ENCODE peak calls at places on chromosomes 2 and 18, in five cellular contexts. N is neuronal stem cell, O is H9, W is trophoblast cell, H is H1. X is an unnamed sample.

GRCh38 chr2:8525582-8526402 is 156.1 kb upstream of the ID2 start:
- DNase-seq in N (no peak), H (peak), W (peak), O (peak), X (peak)

GRCh38 chr2:232085826-232086425 is 124.4 kb downstream of the DIS3L2 start:
- DNase-seq in O (no peak), H (no peak), N (no peak), W (no peak), X (no peak)

GRCh38 chr2:16057661-16058060 is 117.3 kb downstream of the MYCN start:
- DNase-seq in N (no peak), W (no peak), H (no peak), O (no peak), X (no peak)

GRCh38 chr18:48931680-48932461 is 18.9 kb downstream of the SMAD7 start:
- DNase-seq in W (no peak), H (no peak), O (no peak), N (no peak), X (no peak)

GRCh38 chr2:152600698-152601097 is 116.6 kb downstream of the PRPF40A start:
- DNase-seq in O (no peak), H (no peak), N (no peak), W (no peak), X (peak)

GRCh38 chr2:115874427-115874826 is 1432.0 kb downstream of the DPP10 start:
- DNase-seq in O (no peak), W (no peak), N (no peak), H (no peak), X (no peak)

GRCh38 chr2:192333642-192334041 is 138.9 kb upstream of the TMEFF2 start:
- DNase-seq in N (no peak), W (no peak), O (no peak), H (no peak), X (no peak)

GRCh38 chr18:49650426-49650891 is 88.6 kb downstream of the LIPG start:
- DNase-seq in O (no peak), H (no peak), W (no peak), N (no peak), X (no peak)

GRCh38 chr2:224160917-224161316 is 121.8 kb upstream of the SERPINE2 start:
- DNase-seq in N (no peak), O (no peak), H (no peak), W (no peak), X (no peak)

GRCh38 chr2:237438082-237438925 is 24.3 kb upstream of the COL6A3 start:
- DNase-seq in N (no peak), O (peak), H (no peak), W (no peak), X (no peak)

GRCh38 chr2:236711440-236711839 is 141.8 kb downstream of the ACKR3 start:
- DNase-seq in O (no peak), W (no peak), H (no peak), N (no peak), X (no peak)

GRCh38 chr2:23662466-23662865 is 264.5 kb downstream of the ATAD2B start:
- DNase-seq in N (no peak), H (no peak), W (no peak), O (no peak), X (no peak)

GRCh38 chr2:176080540-176081355 is 3.0 kb downstream of the EVX2 start:
- DNase-seq in O (peak), W (peak), N (no peak), H (no peak), X (no peak)

GRCh38 chr2:181123798-181124217 is 143.4 kb downstream of the UBE2E3 start:
- DNase-seq in W (no peak), N (no peak), O (no peak), H (no peak), X (peak)

GRCh38 chr18:21742323-21742687 is 1.7 kb downstream of the MIB1 start:
- DNase-seq in W (no peak), N (no peak), H (no peak), O (no peak), X (peak)

GRCh38 chr2:111706481-111707001 is 177.5 kb downstream of the ANAPC1 start:
- DNase-seq in N (no peak), H (no peak), O (no peak), W (no peak), X (no peak)

GRCh38 chr18:49170925-49171509 is 220.3 kb upstream of the SMAD7 start:
- DNase-seq in O (no peak), N (no peak), W (no peak), H (no peak), X (no peak)

GRCh38 chr2:173657996-173658717 is 303.5 kb downstream of the CDCA7 start:
- DNase-seq in H (no peak), O (no peak), W (no peak), N (no peak), X (peak)

GRCh38 chr2:66581461-66582363 is 146.8 kb downstream of the MEIS1 start:
- DNase-seq in W (no peak), N (no peak), O (peak), H (no peak), X (no peak)

GRCh38 chr2:28269019-28269784 is 123.5 kb upstream of the FOSL2 start:
- DNase-seq in H (no peak), W (peak), N (no peak), O (no peak), X (peak)

GRCh38 chr2:65393743-65394422 is 38.5 kb downstream of the SPRED2 start:
- DNase-seq in W (no peak), O (no peak), N (no peak), H (no peak), X (no peak)

GRCh38 chr2:207782238-207783030 is 12.7 kb upstream of the FZD5 start:
- DNase-seq in W (no peak), N (no peak), H (no peak), O (no peak), X (no peak)

GRCh38 chr2:136115183-136115751 is 2.7 kb downstream of the CXCR4 start:
- DNase-seq in N (no peak), H (no peak), O (no peak), W (no peak), X (no peak)

GRCh38 chr2:239675856-239676715 is 275.3 kb upstream of the HDAC4 start:
- DNase-seq in N (no peak), W (no peak), O (peak), H (no peak), X (no peak)

GRCh38 chr18:28063181-28063790 is 113.6 kb downstream of the CDH2 start:
- DNase-seq in W (no peak), O (no peak), H (no peak), N (no peak), X (peak)

GRCh38 chr2:102103992-102104871 is 38.3 kb upstream of the IL1R1 start:
- DNase-seq in O (no peak), W (no peak), H (no peak), N (no peak), X (peak)

GRCh38 chr18:76708727-76709353 is 113.5 kb upstream of the ZNF236 start:
- DNase-seq in W (no peak), O (no peak), H (no peak), N (no peak), X (no peak)

GRCh38 chr2:2527162-2527561 is 196.1 kb upstream of the MYT1L start:
- DNase-seq in O (no peak), H (no peak), W (no peak), N (no peak), X (no peak)

GRCh38 chr2:27754831-27755230 is 16.7 kb upstream of the MRPL33 start:
- DNase-seq in H (no peak), N (no peak), O (no peak), W (no peak), X (no peak)

GRCh38 chr2:177265386-177265690 is 811 bp upstream of the NFE2L2 start:
- DNase-seq in O (no peak), H (no peak), W (no peak), N (no peak), X (peak)

GRCh38 chr18:77088977-77089795 is 43.4 kb downstream of the MBP start:
- DNase-seq in N (no peak), H (peak), O (peak), W (peak), X (no peak)

GRCh38 chr2:39568116-39568515 is 97.6 kb upstream of the TMEM178A start:
- DNase-seq in H (no peak), N (no peak), W (peak), O (no peak), X (no peak)

GRCh38 chr2:39570614-39571013 is 95.1 kb upstream of the TMEM178A start:
- DNase-seq in N (no peak), O (no peak), H (no peak), W (no peak), X (no peak)

GRCh38 chr2:39570130-39570555 is 95.6 kb upstream of the TMEM178A start:
- DNase-seq in H (no peak), W (no peak), N (no peak), O (no peak), X (no peak)

GRCh38 chr2:39568561-39569006 is 97.1 kb upstream of the TMEM178A start:
- DNase-seq in H (no peak), O (no peak), W (peak), N (no peak), X (peak)

GRCh38 chr2:39567507-39567906 is 98.2 kb upstream of the TMEM178A start:
- DNase-seq in H (no peak), W (peak), N (no peak), O (no peak), X (no peak)
- H3K14ac ChIP-seq in H (no peak), W (no peak), N (no peak), O (no peak), X (no peak)

DNA sequence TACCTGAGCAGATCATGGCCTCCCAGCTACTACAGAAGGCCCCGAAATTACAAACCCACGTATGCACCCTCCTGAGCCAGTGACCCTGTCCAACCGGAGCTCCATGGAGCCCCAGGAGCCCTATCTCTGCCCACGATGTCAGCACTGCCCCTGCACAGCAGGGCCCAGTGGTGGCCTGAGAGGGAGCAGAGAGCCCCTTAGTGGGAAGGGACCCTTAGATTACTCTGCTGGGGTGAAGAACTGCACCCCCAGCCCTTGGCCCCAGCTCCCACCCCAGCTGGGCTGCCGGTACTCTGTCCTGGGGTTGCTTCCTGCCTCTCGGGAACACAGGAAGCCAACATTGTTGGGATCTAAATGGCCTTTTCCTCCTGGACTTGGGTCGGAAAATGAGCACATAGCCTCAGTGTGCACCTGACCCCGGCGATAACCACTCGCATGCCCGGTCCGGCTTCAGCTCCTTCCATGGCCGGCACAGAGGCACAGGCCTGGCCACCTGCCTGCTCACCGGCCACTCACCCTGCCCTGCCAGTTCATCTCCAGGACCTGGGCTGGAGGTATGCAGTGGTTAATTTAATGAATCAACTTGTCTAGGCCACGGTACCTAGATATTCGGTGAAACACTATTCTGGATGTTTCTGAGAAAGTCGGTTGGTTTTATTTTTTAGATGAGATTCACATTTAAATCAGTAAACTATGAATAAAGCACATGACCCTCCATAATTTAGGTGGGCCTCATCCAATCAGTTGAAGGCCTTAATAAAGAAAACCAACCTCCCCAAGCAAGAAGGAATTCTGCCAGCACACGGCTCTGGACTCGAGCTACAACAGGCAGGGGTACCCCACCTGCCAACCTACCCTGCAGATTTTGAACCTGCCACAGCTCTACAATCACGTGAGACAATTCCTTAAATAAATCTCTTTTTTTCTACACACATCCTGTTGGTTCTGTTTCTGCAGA is 19.2 kb downstream of the TNS1 start:
- DNase-seq in O (no peak), N (no peak), H (no peak), W (no peak), X (no peak)
- H2BK12ac ChIP-seq in O (no peak), N (no peak), H (no peak), W (no peak), X (no peak)

GRCh38 chr2:226797289-226797988 is 2.2 kb downstream of the IRS1 start:
- DNase-seq in H (no peak), N (no peak), W (no peak), O (peak), X (no peak)

GRCh38 chr2:226797989-226798421 is 1.6 kb downstream of the IRS1 start:
- DNase-seq in W (peak), O (no peak), H (no peak), N (no peak), X (peak)

GRCh38 chr2:226799211-226799975 is at the start of gene IRS1:
- DNase-seq in H (no peak), O (peak), N (peak), W (peak), X (peak)

GRCh38 chr2:226799976-226800940 is 638 bp upstream of the IRS1 start:
- DNase-seq in H (no peak), N (no peak), O (peak), W (no peak), X (peak)

GRCh38 chr2:226798422-226799210 is 1.0 kb downstream of the IRS1 start:
- DNase-seq in W (no peak), N (no peak), H (no peak), O (peak), X (peak)
- H3K18ac ChIP-seq in W (peak), N (peak), H (peak), O (peak), X (peak)

DNA sequence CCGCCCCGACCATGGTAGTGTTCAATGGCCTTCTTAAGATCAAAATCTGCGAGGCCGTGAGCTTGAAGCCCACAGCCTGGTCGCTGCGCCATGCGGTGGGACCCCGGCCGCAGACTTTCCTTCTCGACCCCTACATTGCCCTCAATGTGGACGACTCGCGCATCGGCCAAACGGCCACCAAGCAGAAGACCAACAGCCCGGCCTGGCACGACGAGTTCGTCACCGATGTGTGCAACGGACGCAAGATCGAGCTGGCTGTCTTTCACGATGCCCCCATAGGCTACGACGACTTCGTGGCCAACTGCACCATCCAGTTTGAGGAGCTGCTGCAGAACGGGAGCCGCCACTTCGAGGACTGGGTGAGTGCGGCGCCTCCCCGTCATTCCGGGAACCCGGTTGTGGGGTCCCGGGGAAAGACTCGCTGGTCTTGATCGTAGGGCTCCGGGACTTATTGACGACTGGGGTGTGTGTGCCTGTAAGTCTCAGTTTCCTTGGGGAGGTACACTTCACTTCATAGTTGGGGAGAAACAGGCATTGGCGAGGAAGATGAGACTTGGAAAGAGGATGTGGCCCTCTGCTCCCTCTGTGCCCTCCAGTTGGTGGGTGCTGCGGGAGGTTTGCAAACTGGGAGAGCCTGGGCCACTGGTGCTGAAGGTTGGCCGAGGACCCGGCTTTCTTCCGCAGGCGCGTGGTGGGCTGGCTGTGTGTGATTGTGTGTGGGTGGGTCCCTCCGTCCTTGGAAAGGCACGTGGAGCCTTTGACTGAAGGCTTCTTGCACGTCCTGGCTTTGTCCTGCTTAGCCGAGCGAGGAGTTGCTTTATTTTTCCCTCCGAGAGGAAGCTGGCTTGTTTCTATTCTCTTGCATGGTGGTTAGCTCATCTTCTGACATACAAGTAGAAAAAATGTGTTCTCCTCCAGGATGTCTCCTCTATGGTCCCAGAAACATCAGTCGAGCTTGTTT is 895 bp downstream of the PRKCE start:
- DNase-seq in O (peak), H (no peak), N (no peak), W (no peak), X (peak)
- H3K14ac ChIP-seq in O (no peak), H (no peak), N (peak), W (no peak), X (no peak)

DNA sequence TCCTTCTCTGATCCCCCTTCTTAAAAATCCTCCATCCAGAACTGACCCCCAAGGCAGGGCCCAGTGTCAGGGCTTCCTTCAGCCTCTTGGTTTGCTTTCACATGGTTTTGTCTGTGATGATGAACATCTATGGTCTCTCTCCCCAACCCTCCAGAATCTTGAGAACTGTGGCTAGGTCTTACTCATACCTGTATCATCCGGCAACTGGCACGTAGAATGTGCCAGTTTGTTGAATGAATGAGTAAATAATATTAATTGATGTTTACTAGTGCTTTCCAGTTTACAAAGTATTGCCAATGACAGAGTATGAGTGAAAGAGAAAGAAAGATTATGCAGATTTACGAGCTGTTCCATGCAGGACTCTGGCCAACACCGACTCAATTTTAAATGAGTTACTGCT is 30.0 kb upstream of the TRIB2 start:
- DNase-seq in W (no peak), H (no peak), N (no peak), O (no peak), X (no peak)
- H2BK12ac ChIP-seq in W (no peak), H (no peak), N (no peak), O (no peak), X (no peak)